ENCODE peak calls at places on chromosome 12, in six cellular contexts. E is effector memory CD8-positive, alpha-beta T cell; B is brain microvascular endothelial cell; Y is fibroblast of pulmonary artery; X is thoracic aorta; A is stimulated activated CD4-positive, alpha-beta T cell treated with anti-CD3 and anti-CD28 coated beads, TNF-alpha, amount 100 ng/mL, for 48 hours. M is an unnamed sample.

GRCh38 chr12:131724534-131724933 is 13.6 kb downstream of the SFSWAP start:
- DNase-seq in B (no peak), E (no peak), X (no peak), A (no peak), Y (no peak), M (no peak)

GRCh38 chr12:80001562-80001961 is 66.7 kb upstream of the PPP1R12A start:
- DNase-seq in B (no peak), E (no peak), A (no peak), Y (no peak), X (no peak), M (no peak)

GRCh38 chr12:93908846-93909592 is 231.8 kb downstream of the CRADD start:
- DNase-seq in X (no peak), Y (peak), E (no peak), A (no peak), B (peak), M (no peak)

GRCh38 chr12:11895421-11896064 is 175.2 kb upstream of the BCL2L14 start:
- DNase-seq in X (no peak), B (no peak), A (no peak), E (no peak), Y (no peak), M (no peak)

GRCh38 chr12:12976366-12976765 is 23.7 kb downstream of the HEBP1 start:
- DNase-seq in B (peak), E (no peak), X (peak), Y (peak), A (no peak), M (no peak)

GRCh38 chr12:111444314-111444705 is 38.6 kb downstream of the SH2B3 start:
- DNase-seq in X (no peak), Y (no peak), E (no peak), B (no peak), A (no peak), M (no peak)

GRCh38 chr12:57517187-57517586 is 3.1 kb downstream of the DDIT3 start:
- DNase-seq in X (no peak), Y (peak), B (peak), E (no peak), A (no peak), M (no peak)

GRCh38 chr12:13538136-13538535 is 341.6 kb downstream of the EMP1 start:
- DNase-seq in Y (no peak), B (no peak), A (no peak), E (no peak), X (no peak), M (no peak)